ENCODE peak calls at places on chromosome 10, in ten cellular contexts. B is NCI-H2081; I is osteocyte; E is RCC 7860; U is Ammon's horn; W is astrocyte of the hippocampus; R is activated T-cell treated with anti-CD3 and anti-CD28 coated beads, Interleukin-2, amount 50 U/mL, for 72 hours; C is heart left ventricle; Y is glutamatergic neuron; O is PC-9. F is an unnamed sample.

GRCh38 chr10:2619472-2619871 is 447.9 kb upstream of the PFKP start:
- DNase-seq in W (peak; percentile 29), E (no peak), R (no peak), U (no peak), Y (peak; percentile 62), B (peak; percentile 44), I (no peak), C (no peak), O (no peak), F (peak; percentile 76)

GRCh38 chr10:102735065-102735562 is 8.6 kb upstream of the WBP1L start:
- DNase-seq in W (no peak), Y (no peak), O (no peak), I (no peak), C (no peak), U (no peak), B (no peak), R (no peak), E (no peak), F (peak; percentile 68)

GRCh38 chr10:19003341-19003740 is 45.3 kb upstream of the MALRD1 start:
- DNase-seq in E (no peak), B (no peak), I (no peak), Y (no peak), R (no peak), W (no peak), C (peak; percentile 26), U (no peak), O (no peak), F (no peak)

GRCh38 chr10:47360419-47361040 is 12.4 kb downstream of the RBP3 start:
- DNase-seq in R (no peak), W (no peak), C (no peak), Y (no peak), I (no peak), E (no peak), B (no peak), O (no peak), U (no peak), F (no peak)

GRCh38 chr10:13839430-13839986 is 252.7 kb downstream of the PRPF18 start:
- DNase-seq in I (no peak), O (peak; percentile 43), C (peak; percentile 56), W (peak; percentile 88), R (no peak), E (peak; percentile 65), U (no peak), Y (no peak), B (no peak), F (peak; percentile 75)

GRCh38 chr10:32384185-32384584 is 37.2 kb upstream of the EPC1 start:
- DNase-seq in C (no peak), E (no peak), O (no peak), R (no peak), B (no peak), U (no peak), I (no peak), Y (no peak), W (no peak), F (no peak)

GRCh38 chr10:42864575-42864974 is 82.0 kb downstream of the BMS1 start:
- DNase-seq in O (no peak), B (no peak), E (no peak), I (peak; percentile 68), U (no peak), Y (no peak), R (no peak), W (no peak), C (peak; percentile 21), F (peak; percentile 78)

GRCh38 chr10:119347181-119347974 is 140.0 kb downstream of the GRK5 start:
- DNase-seq in B (no peak), C (no peak), R (no peak), E (no peak), I (no peak), W (no peak), U (no peak), Y (no peak), O (no peak), F (no peak)

GRCh38 chr10:98318861-98319260 is 50.9 kb upstream of the LOXL4 start:
- DNase-seq in R (no peak), I (no peak), U (no peak), O (no peak), Y (no peak), E (no peak), B (no peak), C (no peak), W (no peak), F (no peak)

GRCh38 chr10:32004161-32004591 is 52.0 kb downstream of the KIF5B start:
- DNase-seq in W (peak; percentile 50), R (no peak), Y (peak; percentile 57), E (no peak), O (no peak), C (peak; percentile 64), B (no peak), U (peak; percentile 67), I (no peak), F (peak; percentile 78)

GRCh38 chr10:71077796-71078453 is 134.4 kb upstream of the UNC5B start:
- DNase-seq in B (no peak), E (no peak), W (no peak), C (no peak), R (no peak), U (no peak), O (no peak), Y (no peak), I (peak; percentile 62), F (peak; percentile 5)

GRCh38 chr10:49384268-49384953 is 11.5 kb downstream of the DRGX start:
- DNase-seq in E (no peak), O (no peak), U (no peak), I (no peak), Y (no peak), C (no peak), W (no peak), B (no peak), R (no peak), F (no peak)

GRCh38 chr10:29619273-29619672 is 15.5 kb downstream of the SVIL start:
- DNase-seq in E (peak; percentile 43), W (peak; percentile 58), I (no peak), B (no peak), Y (no peak), R (no peak), O (peak; percentile 58), U (no peak), C (no peak), F (no peak)

GRCh38 chr10:125238682-125239081 is 78.3 kb upstream of the CTBP2 start:
- DNase-seq in I (no peak), E (no peak), U (no peak), O (no peak), W (no peak), B (no peak), R (no peak), C (no peak), Y (no peak), F (no peak)